ENCODE peak calls at places on chromosomes 1 and 21, in four cellular contexts. One of them, this sample, is unnamed.

GRCh38 chr1:183022202-183023145 is 746 bp upstream of the LAMC1 start:
- DNase-seq in foreskin fibroblast: peak; percentile 98
- DNase-seq in HCT116: peak; percentile 84
- DNase-seq in psoas muscle: peak; percentile 86
- DNase-seq in this sample: peak; percentile 87

GRCh38 chr1:228827026-228827425 is 91.7 kb downstream of the RHOU start:
- DNase-seq in foreskin fibroblast: no peak
- DNase-seq in HCT116: no peak
- DNase-seq in psoas muscle: no peak
- DNase-seq in this sample: no peak

GRCh38 chr1:87852410-87853202 is 523.9 kb downstream of the LMO4 start:
- DNase-seq in foreskin fibroblast: no peak
- DNase-seq in HCT116: no peak
- DNase-seq in psoas muscle: no peak
- DNase-seq in this sample: no peak

GRCh38 chr1:226408285-226409184 is 642 bp upstream of the PARP1 start:
- DNase-seq in foreskin fibroblast: no peak
- DNase-seq in HCT116: no peak
- DNase-seq in psoas muscle: no peak
- DNase-seq in this sample: no peak

GRCh38 chr1:201022824-201023516 is 544 bp downstream of the KIF21B start:
- DNase-seq in foreskin fibroblast: no peak
- DNase-seq in HCT116: no peak
- DNase-seq in psoas muscle: no peak
- DNase-seq in this sample: no peak

GRCh38 chr1:244548558-244549115 is 87.6 kb downstream of the CATSPERE start:
- DNase-seq in foreskin fibroblast: no peak
- DNase-seq in HCT116: no peak
- DNase-seq in psoas muscle: no peak
- DNase-seq in this sample: no peak

GRCh38 chr1:143720087-143721023 is 251.4 kb downstream of the FAM72C start:
- DNase-seq in foreskin fibroblast: no peak
- DNase-seq in HCT116: no peak
- DNase-seq in psoas muscle: peak; percentile 23
- DNase-seq in this sample: no peak

GRCh38 chr1:42756956-42757891 is 9.6 kb downstream of the P3H1 start:
- DNase-seq in foreskin fibroblast: peak; percentile 77
- DNase-seq in HCT116: peak; percentile 55
- DNase-seq in psoas muscle: no peak
- DNase-seq in this sample: no peak

GRCh38 chr1:46643368-46643775 is 24.8 kb downstream of the ATPAF1 start:
- DNase-seq in foreskin fibroblast: peak; percentile 93
- DNase-seq in HCT116: no peak
- DNase-seq in psoas muscle: no peak
- DNase-seq in this sample: no peak

GRCh38 chr1:36156329-36157114 is 562 bp downstream of the MAP7D1 start:
- DNase-seq in foreskin fibroblast: peak; percentile 73
- DNase-seq in HCT116: no peak
- DNase-seq in psoas muscle: peak; percentile 72
- DNase-seq in this sample: no peak

GRCh38 chr1:6854166-6854565 is 68.9 kb downstream of the CAMTA1 start:
- DNase-seq in foreskin fibroblast: no peak
- DNase-seq in HCT116: no peak
- DNase-seq in psoas muscle: no peak
- DNase-seq in this sample: peak; percentile 98

DNA sequence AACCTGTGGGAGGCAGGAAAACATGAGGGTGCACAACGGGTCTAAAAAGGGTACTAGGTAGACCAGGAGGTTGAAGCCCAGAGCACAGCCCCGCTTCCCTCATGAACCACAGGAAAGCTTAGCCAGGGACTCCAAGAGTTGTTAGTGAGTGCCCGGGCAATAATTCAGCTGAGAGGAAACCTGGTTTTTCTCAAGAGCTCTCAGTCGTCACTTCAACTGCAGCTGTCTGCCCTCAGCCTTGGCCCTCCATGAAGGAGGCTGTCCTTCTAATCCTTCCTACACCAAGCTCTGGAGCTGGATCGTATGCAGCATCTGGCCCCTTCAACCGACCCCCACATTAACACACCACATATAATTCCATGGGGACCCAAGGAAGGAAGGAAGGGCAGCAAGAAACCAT is 77.0 kb upstream of the BACE2 start:
- DNase-seq in foreskin fibroblast: no peak
- DNase-seq in HCT116: no peak
- DNase-seq in psoas muscle: no peak
- DNase-seq in this sample: no peak
- TF ChIP-seq CTCF in foreskin fibroblast: no peak
- TF ChIP-seq CTCF in HCT116: no peak
- TF ChIP-seq CTCF in psoas muscle: no peak
- TF ChIP-seq CTCF in this sample: no peak

GRCh38 chr1:3649342-3650247 is at the start of gene WRAP73:
- DNase-seq in foreskin fibroblast: peak; percentile 97
- DNase-seq in HCT116: peak; percentile 82
- DNase-seq in psoas muscle: peak; percentile 91
- DNase-seq in this sample: peak; percentile 55
- TF ChIP-seq CTCF in foreskin fibroblast: peak; percentile 6
- TF ChIP-seq CTCF in HCT116: no peak
- TF ChIP-seq CTCF in psoas muscle: peak; percentile 9
- TF ChIP-seq CTCF in this sample: peak; percentile 48

GRCh38 chr1:161367684-161368398 is at the start of gene CFAP126:
- DNase-seq in foreskin fibroblast: peak; percentile 42
- DNase-seq in HCT116: peak; percentile 51
- DNase-seq in psoas muscle: peak; percentile 34
- DNase-seq in this sample: peak; percentile 22
- TF ChIP-seq CTCF in foreskin fibroblast: no peak
- TF ChIP-seq CTCF in HCT116: peak; percentile 28
- TF ChIP-seq CTCF in psoas muscle: no peak
- TF ChIP-seq CTCF in this sample: peak; percentile 56

GRCh38 chr1:19918057-19918456 is 5.4 kb downstream of the PLA2G2E start:
- DNase-seq in foreskin fibroblast: peak; percentile 90
- DNase-seq in HCT116: peak; percentile 75
- DNase-seq in psoas muscle: peak; percentile 76
- DNase-seq in this sample: peak; percentile 19
- TF ChIP-seq CTCF in foreskin fibroblast: peak; percentile 94
- TF ChIP-seq CTCF in HCT116: peak; percentile 91
- TF ChIP-seq CTCF in psoas muscle: peak; percentile 88
- TF ChIP-seq CTCF in this sample: peak; percentile 92

DNA sequence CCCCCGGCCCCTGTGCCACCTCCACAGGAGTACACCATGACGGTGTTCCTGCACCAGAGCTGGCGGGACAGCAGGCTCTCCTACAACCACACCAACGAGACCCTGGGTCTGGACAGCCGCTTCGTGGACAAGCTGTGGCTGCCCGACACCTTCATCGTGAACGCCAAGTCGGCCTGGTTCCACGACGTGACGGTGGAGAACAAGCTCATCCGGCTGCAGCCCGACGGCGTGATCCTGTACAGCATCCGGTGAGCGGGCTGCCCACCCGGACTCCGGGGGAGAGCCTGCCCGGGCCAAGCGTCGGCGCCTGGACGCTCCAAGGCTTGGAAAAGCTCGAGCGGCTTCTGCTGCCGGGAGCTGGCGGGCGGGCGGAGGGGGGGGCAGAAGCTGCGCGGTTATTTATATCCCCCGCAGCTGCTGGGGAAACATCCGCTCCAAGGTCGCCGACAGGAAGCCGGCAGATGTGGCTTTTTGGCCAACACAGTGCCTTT is 6.4 kb downstream of the GABRD start:
- DNase-seq in foreskin fibroblast: no peak
- DNase-seq in HCT116: no peak
- DNase-seq in psoas muscle: peak; percentile 44
- DNase-seq in this sample: no peak
- TF ChIP-seq CTCF in foreskin fibroblast: no peak
- TF ChIP-seq CTCF in HCT116: no peak
- TF ChIP-seq CTCF in psoas muscle: no peak
- TF ChIP-seq CTCF in this sample: no peak

GRCh38 chr21:31537872-31538576 is 121.5 kb upstream of the SOD1 start:
- DNase-seq in foreskin fibroblast: no peak
- DNase-seq in HCT116: no peak
- DNase-seq in psoas muscle: no peak
- DNase-seq in this sample: no peak
- TF ChIP-seq CTCF in foreskin fibroblast: no peak
- TF ChIP-seq CTCF in HCT116: peak; percentile 10
- TF ChIP-seq CTCF in psoas muscle: no peak
- TF ChIP-seq CTCF in this sample: peak; percentile 36

GRCh38 chr1:55138740-55139283 is 76.4 kb downstream of the USP24 start:
- DNase-seq in foreskin fibroblast: no peak
- DNase-seq in HCT116: no peak
- DNase-seq in psoas muscle: no peak
- DNase-seq in this sample: no peak

GRCh38 chr1:55141295-55141893 is 73.8 kb downstream of the USP24 start:
- DNase-seq in foreskin fibroblast: peak; percentile 9
- DNase-seq in HCT116: no peak
- DNase-seq in psoas muscle: no peak
- DNase-seq in this sample: no peak

GRCh38 chr1:55143686-55144085 is 71.5 kb downstream of the USP24 start:
- DNase-seq in foreskin fibroblast: peak; percentile 16
- DNase-seq in HCT116: peak; percentile 35
- DNase-seq in psoas muscle: no peak
- DNase-seq in this sample: no peak

GRCh38 chr1:55140546-55140983 is 74.6 kb downstream of the USP24 start:
- DNase-seq in foreskin fibroblast: peak; percentile 94
- DNase-seq in HCT116: peak; percentile 54
- DNase-seq in psoas muscle: peak; percentile 33
- DNase-seq in this sample: peak; percentile 69

DNA sequence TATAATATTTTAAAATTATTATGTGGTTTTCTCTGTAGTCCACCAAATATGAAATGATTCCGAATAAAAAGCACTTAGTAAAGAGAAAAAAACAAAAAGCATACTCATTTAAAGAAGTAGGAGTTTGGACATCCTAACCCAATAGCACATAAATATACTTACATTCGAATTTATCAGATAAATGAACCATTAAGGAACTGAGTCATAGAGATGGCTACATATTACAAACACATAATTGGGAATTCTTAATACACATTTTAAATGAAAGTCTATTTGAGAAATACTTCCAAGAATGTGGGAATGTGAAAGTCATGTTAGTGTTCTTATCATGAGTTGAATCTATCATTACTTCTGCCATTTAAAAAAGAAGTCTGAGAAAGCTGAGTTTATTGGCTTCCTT is 75.0 kb downstream of the USP24 start:
- DNase-seq in foreskin fibroblast: no peak
- DNase-seq in HCT116: no peak
- DNase-seq in psoas muscle: no peak
- DNase-seq in this sample: no peak
- TF ChIP-seq CTCF in foreskin fibroblast: no peak
- TF ChIP-seq CTCF in HCT116: no peak
- TF ChIP-seq CTCF in psoas muscle: no peak
- TF ChIP-seq CTCF in this sample: no peak

GRCh38 chr1:41542196-41542955 is 57.9 kb upstream of the EDN2 start:
- DNase-seq in foreskin fibroblast: no peak
- DNase-seq in HCT116: no peak
- DNase-seq in psoas muscle: no peak
- DNase-seq in this sample: no peak
- TF ChIP-seq CTCF in foreskin fibroblast: no peak
- TF ChIP-seq CTCF in HCT116: no peak
- TF ChIP-seq CTCF in psoas muscle: no peak
- TF ChIP-seq CTCF in this sample: no peak

GRCh38 chr1:22030057-22030456 is 22.5 kb upstream of the CDC42 start:
- DNase-seq in foreskin fibroblast: no peak
- DNase-seq in HCT116: no peak
- DNase-seq in psoas muscle: no peak
- DNase-seq in this sample: no peak

GRCh38 chr1:22025368-22026154 is 24.1 kb downstream of the CELA3A start:
- DNase-seq in foreskin fibroblast: peak; percentile 93
- DNase-seq in HCT116: peak; percentile 82
- DNase-seq in psoas muscle: peak; percentile 87
- DNase-seq in this sample: peak; percentile 83

GRCh38 chr1:22030473-22030872 is 22.0 kb upstream of the CDC42 start:
- DNase-seq in foreskin fibroblast: no peak
- DNase-seq in HCT116: no peak
- DNase-seq in psoas muscle: no peak
- DNase-seq in this sample: no peak

GRCh38 chr1:22026924-22027289 is 25.4 kb downstream of the CELA3A start:
- DNase-seq in foreskin fibroblast: no peak
- DNase-seq in HCT116: no peak
- DNase-seq in psoas muscle: no peak
- DNase-seq in this sample: no peak

GRCh38 chr1:22031214-22031962 is 21.1 kb upstream of the CDC42 start:
- DNase-seq in foreskin fibroblast: no peak
- DNase-seq in HCT116: no peak
- DNase-seq in psoas muscle: no peak
- DNase-seq in this sample: no peak
- TF ChIP-seq CTCF in foreskin fibroblast: no peak
- TF ChIP-seq CTCF in HCT116: no peak
- TF ChIP-seq CTCF in psoas muscle: no peak
- TF ChIP-seq CTCF in this sample: no peak